ENCODE peak calls at places on chromosome 14, in seven cellular contexts. M is effector memory CD4-positive, alpha-beta T cell; V is A549; Y is right cardiac atrium; U is psoas muscle; R is spleen; C is SJCRH30. S is an unnamed sample.

GRCh38 chr14:67446371-67447032 is 34.5 kb upstream of the PLEK2 start:
- DNase-seq in M (no peak), V (no peak), Y (no peak), U (no peak), R (no peak), C (no peak), S (no peak)

GRCh38 chr14:72605096-72605920 is 288.6 kb downstream of the DPF3 start:
- DNase-seq in M (no peak), V (no peak), Y (no peak), U (no peak), R (no peak), C (no peak), S (no peak)

GRCh38 chr14:24659916-24660570 is 26.1 kb upstream of the GZMB start:
- DNase-seq in M (no peak), V (no peak), Y (no peak), U (no peak), R (no peak), C (no peak), S (no peak)

GRCh38 chr14:106276326-106277267 is 750.2 kb downstream of the TMEM121 start:
- DNase-seq in M (no peak), V (no peak), Y (no peak), U (no peak), R (no peak), C (no peak), S (no peak)

GRCh38 chr14:29654910-29655590 is 272.6 kb downstream of the PRKD1 start:
- DNase-seq in M (no peak), V (no peak), Y (no peak), U (no peak), R (no peak), C (no peak), S (no peak)

GRCh38 chr14:65239143-65239672 is 136.9 kb upstream of the MAX start:
- DNase-seq in M (no peak), V (no peak), Y (no peak), U (no peak), R (no peak), C (no peak), S (peak; percentile 71)

GRCh38 chr14:51331651-51332367 is 91.8 kb downstream of the TMX1 start:
- DNase-seq in M (no peak), V (no peak), Y (no peak), U (no peak), R (no peak), C (no peak), S (no peak)

GRCh38 chr14:79585845-79586244 is 625.5 kb downstream of the DIO2 start:
- DNase-seq in M (no peak), V (peak; percentile 24), Y (no peak), U (no peak), R (no peak), C (no peak), S (peak; percentile 76)

GRCh38 chr14:59630281-59630963 is 53.8 kb upstream of the CCDC175 start:
- DNase-seq in M (no peak), V (no peak), Y (peak; percentile 46), U (no peak), R (no peak), C (no peak), S (no peak)

GRCh38 chr14:56268039-56268438 is 149.8 kb downstream of the PELI2 start:
- DNase-seq in M (no peak), V (no peak), Y (no peak), U (no peak), R (no peak), C (no peak), S (no peak)

GRCh38 chr14:61145258-61145902 is 135.8 kb downstream of the TMEM30B start:
- DNase-seq in M (no peak), V (no peak), Y (no peak), U (no peak), R (no peak), C (no peak), S (peak; percentile 81)

GRCh38 chr14:32021341-32021740 is 55.8 kb upstream of the ARHGAP5 start:
- DNase-seq in M (no peak), V (no peak), Y (no peak), U (no peak), R (no peak), C (no peak), S (no peak)

GRCh38 chr14:37620856-37621255 is 25.4 kb downstream of the TTC6 start:
- DNase-seq in M (no peak), V (no peak), Y (no peak), U (no peak), R (no peak), C (no peak), S (no peak)

GRCh38 chr14:89428556-89429196 is 11.6 kb upstream of the FOXN3 start:
- DNase-seq in M (no peak), V (no peak), Y (peak; percentile 71), U (peak; percentile 72), R (peak; percentile 79), C (peak; percentile 95), S (no peak)

GRCh38 chr14:63249112-63249511 is 44.9 kb downstream of the RHOJ start:
- DNase-seq in M (no peak), V (no peak), Y (no peak), U (no peak), R (no peak), C (no peak), S (no peak)

GRCh38 chr14:90510208-90510607 is 113.4 kb downstream of the CALM1 start:
- DNase-seq in M (no peak), V (no peak), Y (peak; percentile 91), U (no peak), R (no peak), C (no peak), S (no peak)

GRCh38 chr14:21015312-21015711 is 9.5 kb downstream of the NDRG2 start:
- DNase-seq in M (no peak), V (no peak), Y (no peak), U (peak; percentile 63), R (no peak), C (no peak), S (no peak)

GRCh38 chr14:61107148-61107641 is 126.2 kb downstream of the SLC38A6 start:
- DNase-seq in M (no peak), V (no peak), Y (peak; percentile 71), U (peak; percentile 83), R (no peak), C (no peak), S (no peak)

DNA sequence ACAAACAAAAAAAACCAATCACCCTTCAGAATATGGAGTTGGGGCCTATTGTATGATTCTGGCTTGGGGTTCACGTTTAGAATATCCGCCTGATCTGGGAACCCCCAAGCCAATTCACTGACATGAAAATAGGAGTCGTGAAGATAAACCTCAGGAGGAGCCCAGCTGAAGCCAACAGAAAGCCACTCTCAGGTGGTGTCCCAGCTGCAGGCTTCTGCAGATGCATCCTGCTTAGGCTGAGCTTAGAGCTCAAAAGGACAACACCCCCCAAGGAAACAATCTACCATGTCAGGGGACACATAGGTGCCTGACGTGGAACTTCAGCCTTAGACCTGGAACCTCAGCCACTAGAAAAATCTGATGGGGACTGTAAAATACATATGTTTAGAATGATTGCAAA is 51.9 kb downstream of the SYNE3 start:
- DNase-seq in M (no peak), V (no peak), Y (no peak), U (no peak), R (no peak), C (no peak), S (no peak)
- H3K27ac ChIP-seq in M (peak overlapping the region; percentile 68), V (no peak overlapping the region), Y (no peak overlapping the region), U (no peak overlapping the region), R (peak overlapping the region; percentile 54), C (no peak overlapping the region), S (no peak overlapping the region)

GRCh38 chr14:95045836-95046430 is 111.4 kb downstream of the DICER1 start:
- DNase-seq in M (no peak), V (no peak), Y (no peak), U (no peak), R (peak; percentile 58), C (no peak), S (no peak)

GRCh38 chr14:95046711-95047681 is 110.3 kb downstream of the DICER1 start:
- DNase-seq in M (no peak), V (no peak), Y (no peak), U (no peak), R (peak; percentile 64), C (peak; percentile 50), S (no peak)

GRCh38 chr14:95047754-95048153 is 109.6 kb downstream of the DICER1 start:
- DNase-seq in M (no peak), V (no peak), Y (no peak), U (no peak), R (peak; percentile 31), C (no peak), S (no peak)

GRCh38 chr14:95049952-95050351 is 107.4 kb downstream of the DICER1 start:
- DNase-seq in M (no peak), V (no peak), Y (no peak), U (no peak), R (no peak), C (no peak), S (no peak)

DNA sequence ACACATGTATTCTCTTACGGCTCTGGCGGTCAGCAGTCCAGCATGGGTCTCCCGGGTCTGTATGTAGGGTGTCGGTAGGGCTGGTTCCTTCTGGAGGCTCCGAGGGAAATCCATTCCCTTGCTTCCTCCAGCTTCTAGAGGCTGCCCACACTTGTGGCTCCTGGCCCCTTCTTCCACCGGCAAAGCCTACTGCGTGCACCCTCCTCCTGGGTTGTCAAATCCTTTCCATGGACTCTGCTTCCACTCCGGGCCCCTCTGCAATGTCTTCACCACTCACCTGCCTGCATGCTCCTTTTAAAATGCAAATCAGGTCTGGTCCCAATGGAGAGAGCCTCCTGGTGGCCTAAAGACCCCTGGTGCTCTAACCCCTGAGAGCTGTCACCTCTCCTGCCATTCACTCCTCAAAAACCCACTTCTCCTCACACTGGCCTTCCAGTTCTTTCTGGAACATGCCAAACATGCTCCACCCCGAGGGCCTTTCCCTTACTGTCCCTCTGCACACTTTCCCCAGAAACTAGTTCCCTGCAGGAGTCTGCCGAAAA is 108.5 kb downstream of the DICER1 start:
- DNase-seq in M (no peak), V (no peak), Y (no peak), U (no peak), R (peak; percentile 28), C (no peak), S (no peak)
- H3K4me3 ChIP-seq in M (no peak overlapping the region), V (no peak overlapping the region), Y (no peak overlapping the region), U (no peak overlapping the region), R (no peak overlapping the region), C (no peak overlapping the region), S (no peak overlapping the region)

DNA sequence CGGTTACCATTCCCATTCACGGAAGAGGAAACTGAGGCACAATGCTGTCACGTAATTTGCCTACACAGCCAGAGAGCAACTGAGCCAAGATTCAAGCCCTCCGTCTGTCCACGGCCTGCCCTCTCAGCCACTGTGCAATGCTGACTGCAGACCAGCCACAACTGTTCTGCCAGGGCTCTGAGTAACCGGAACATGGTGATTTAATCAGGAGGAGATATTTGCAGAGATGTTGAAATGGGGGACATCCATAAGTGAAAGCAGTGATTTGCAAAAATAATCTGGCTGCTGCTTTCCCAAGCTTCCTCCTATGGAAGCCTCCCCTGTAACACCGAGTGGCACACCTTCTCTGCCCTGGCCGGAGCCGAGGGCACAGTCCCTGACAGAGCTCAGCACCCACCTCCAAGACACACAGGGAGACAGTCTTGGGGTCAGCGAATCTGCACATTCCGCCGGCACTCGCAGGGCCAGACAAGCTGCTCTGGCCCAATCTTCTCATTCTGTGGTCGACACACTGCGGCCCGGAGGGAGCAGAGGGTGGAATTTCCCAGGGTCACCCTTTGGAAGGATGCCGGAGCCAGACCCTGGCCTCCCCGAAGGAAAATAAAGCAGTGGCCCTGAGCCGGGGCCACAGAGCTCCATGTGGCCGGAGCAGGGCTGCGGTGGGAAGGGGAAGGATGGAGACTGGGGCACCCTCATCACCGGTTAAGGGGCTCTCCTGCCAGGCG is 158.2 kb upstream of the DIO3 start:
- DNase-seq in M (no peak), V (no peak), Y (no peak), U (no peak), R (no peak), C (no peak), S (no peak)
- H3K27ac ChIP-seq in M (no peak overlapping the region), V (no peak overlapping the region), Y (no peak overlapping the region), U (no peak overlapping the region), R (no peak overlapping the region), C (no peak overlapping the region), S (no peak overlapping the region)

GRCh38 chr14:23056257-23056955 is 914 bp downstream of the CDH24 start:
- DNase-seq in M (peak; percentile 47), V (peak; percentile 84), Y (peak; percentile 77), U (peak; percentile 82), R (peak; percentile 91), C (peak; percentile 84), S (peak; percentile 47)
- H3K4me3 ChIP-seq in M (peak overlapping the region; percentile 83), V (peak overlapping the region; percentile 71), Y (no peak overlapping the region), U (peak overlapping the region; percentile 78), R (no peak overlapping the region), C (peak overlapping the region; percentile 74), S (peak overlapping the region; percentile 56)